ENCODE peak calls at places on chromosome X, in six cellular contexts. U, Z, E, B, Q and A are unnamed samples.

GRCh38 chrX:114800719-114801118 is 216.7 kb downstream of the IL13RA2 start:
- DNase-seq in U (no peak), Z (no peak), E (no peak), B (peak; percentile 77), Q (no peak), A (no peak)

GRCh38 chrX:117936162-117936561 is 180.4 kb downstream of the KLHL13 start:
- DNase-seq in U (no peak), Z (no peak), E (no peak), B (peak; percentile 62), Q (no peak), A (no peak)

GRCh38 chrX:136781180-136781797 is 557 bp upstream of the ARHGEF6 start:
- DNase-seq in U (no peak), Z (no peak), E (no peak), B (peak; percentile 79), Q (peak; percentile 15), A (no peak)

GRCh38 chrX:73647632-73648322 is 84.8 kb downstream of the CHIC1 start:
- DNase-seq in U (no peak), Z (no peak), E (no peak), B (no peak), Q (no peak), A (no peak)

GRCh38 chrX:35919536-35920309 is at the start of gene CFAP47:
- DNase-seq in U (peak; percentile 5), Z (no peak), E (peak; percentile 70), B (peak; percentile 4), Q (no peak), A (no peak)

GRCh38 chrX:144715356-144715755 is 531.9 kb upstream of the SPANXN1 start:
- DNase-seq in U (no peak), Z (no peak), E (no peak), B (no peak), Q (no peak), A (no peak)

GRCh38 chrX:51459125-51459524 is 37.3 kb downstream of the NUDT11 start:
- DNase-seq in U (peak; percentile 28), Z (peak; percentile 8), E (no peak), B (peak; percentile 57), Q (no peak), A (no peak)

GRCh38 chrX:75522565-75523411 is at the start of gene ZDHHC15:
- DNase-seq in U (peak; percentile 56), Z (peak; percentile 12), E (peak; percentile 88), B (peak; percentile 1), Q (peak; percentile 59), A (peak; percentile 73)

GRCh38 chrX:25726539-25726938 is 411.6 kb upstream of the MAGEB18 start:
- DNase-seq in U (no peak), Z (no peak), E (no peak), B (no peak), Q (no peak), A (no peak)

GRCh38 chrX:70128071-70128470 is 5.2 kb upstream of the IGBP1 start:
- DNase-seq in U (no peak), Z (no peak), E (no peak), B (no peak), Q (no peak), A (no peak)

GRCh38 chrX:12956704-12957541 is 18.0 kb upstream of the TMSB4X start:
- DNase-seq in U (peak; percentile 74), Z (peak; percentile 80), E (no peak), B (peak; percentile 55), Q (no peak), A (no peak)

GRCh38 chrX:65926095-65927019 is 113.5 kb downstream of the VSIG4 start:
- DNase-seq in U (peak; percentile 80), Z (peak; percentile 46), E (no peak), B (no peak), Q (no peak), A (no peak)

GRCh38 chrX:123450217-123450616 is 266.1 kb downstream of the GRIA3 start:
- DNase-seq in U (peak; percentile 1), Z (no peak), E (no peak), B (peak; percentile 50), Q (no peak), A (no peak)

GRCh38 chrX:118637997-118638396 is 89.4 kb upstream of the IL13RA1 start:
- DNase-seq in U (no peak), Z (no peak), E (no peak), B (peak; percentile 44), Q (no peak), A (no peak)

GRCh38 chrX:72061091-72061490 is 70.6 kb downstream of the RTL5 start:
- DNase-seq in U (no peak), Z (no peak), E (no peak), B (no peak), Q (no peak), A (no peak)

GRCh38 chrX:72054776-72055495 is 76.8 kb downstream of the RTL5 start:
- DNase-seq in U (no peak), Z (no peak), E (no peak), B (no peak), Q (no peak), A (no peak)

GRCh38 chrX:72060196-72060974 is 71.3 kb downstream of the RTL5 start:
- DNase-seq in U (no peak), Z (peak; percentile 8), E (no peak), B (no peak), Q (no peak), A (no peak)

GRCh38 chrX:72057331-72057730 is 74.4 kb downstream of the RTL5 start:
- DNase-seq in U (no peak), Z (no peak), E (no peak), B (no peak), Q (no peak), A (no peak)

GRCh38 chrX:72057844-72058243 is 73.9 kb downstream of the RTL5 start:
- DNase-seq in U (no peak), Z (no peak), E (no peak), B (no peak), Q (no peak), A (no peak)
- TF ChIP-seq CTCF in U (no peak), Z (no peak), E (no peak), B (no peak), Q (no peak), A (no peak)

DNA sequence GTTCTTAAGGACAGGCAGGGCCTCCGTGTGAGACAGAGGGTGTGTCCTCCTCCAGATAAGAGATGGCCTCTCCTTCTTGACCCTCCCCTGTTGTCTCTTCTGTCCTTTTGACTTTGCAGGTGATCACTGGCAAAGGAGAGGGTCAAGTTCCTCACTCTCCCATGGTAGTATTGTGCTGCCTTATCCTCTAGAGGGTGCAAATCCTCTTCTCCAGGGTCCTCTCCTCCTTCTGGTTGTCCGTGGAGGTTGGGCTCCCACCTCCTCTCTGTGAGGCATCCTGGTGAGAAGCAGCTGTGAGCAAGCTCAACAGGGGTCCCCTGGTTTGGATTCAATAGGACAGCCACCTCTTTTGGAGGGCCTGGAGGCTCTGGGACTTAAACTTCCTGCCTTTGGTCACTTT is 44.8 kb downstream of the ZNF182 start:
- DNase-seq in U (peak; percentile 30), Z (peak; percentile 9), E (no peak), B (peak; percentile 18), Q (no peak), A (no peak)
- TF ChIP-seq CTCF in U (peak; percentile 36), Z (no peak), E (peak; percentile 9), B (peak; percentile 38), Q (no peak), A (no peak)

GRCh38 chrX:153439977-153440376 is 5.9 kb downstream of the TREX2 start:
- DNase-seq in U (no peak), Z (no peak), E (no peak), B (no peak), Q (no peak), A (no peak)

GRCh38 chrX:153440556-153441135 is 5.2 kb downstream of the TREX2 start:
- DNase-seq in U (no peak), Z (no peak), E (no peak), B (no peak), Q (no peak), A (no peak)

GRCh38 chrX:153441296-153441695 is 4.6 kb downstream of the TREX2 start:
- DNase-seq in U (no peak), Z (no peak), E (no peak), B (no peak), Q (no peak), A (no peak)

GRCh38 chrX:153435845-153436244 is 10.0 kb downstream of the TREX2 start:
- DNase-seq in U (no peak), Z (no peak), E (no peak), B (no peak), Q (no peak), A (no peak)

DNA sequence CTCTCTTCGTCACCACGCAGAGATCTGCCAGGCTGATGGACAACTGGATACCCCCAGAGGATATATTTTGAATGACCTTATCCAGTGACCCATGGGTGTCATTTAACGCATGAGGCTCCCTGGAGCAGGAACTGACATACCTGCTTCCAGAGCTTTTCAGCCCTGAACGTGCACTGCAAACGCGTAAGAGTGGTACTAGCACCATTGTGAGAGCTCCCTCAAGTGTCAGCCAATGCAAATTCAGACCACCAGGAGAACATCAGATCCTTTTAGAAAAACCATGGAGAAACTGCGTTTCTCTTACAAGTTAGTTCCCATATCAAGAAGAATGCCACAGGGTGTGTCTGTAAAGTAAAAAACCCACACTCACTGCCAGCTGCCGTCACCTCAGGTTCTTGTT is 7.3 kb downstream of the TREX2 start:
- DNase-seq in U (peak; percentile 12), Z (no peak), E (no peak), B (no peak), Q (no peak), A (no peak)
- TF ChIP-seq CTCF in U (no peak), Z (no peak), E (no peak), B (peak; percentile 36), Q (peak; percentile 20), A (peak; percentile 47)

GRCh38 chrX:103691059-103691458 is 4.6 kb upstream of the MORF4L2 start:
- DNase-seq in U (no peak), Z (no peak), E (no peak), B (no peak), Q (no peak), A (no peak)

GRCh38 chrX:103687073-103687695 is 685 bp upstream of the MORF4L2 start:
- DNase-seq in U (peak; percentile 88), Z (peak; percentile 89), E (peak; percentile 92), B (peak; percentile 73), Q (peak; percentile 89), A (peak; percentile 85)

GRCh38 chrX:103687696-103688191 is 1.2 kb upstream of the MORF4L2 start:
- DNase-seq in U (peak; percentile 58), Z (peak; percentile 63), E (no peak), B (peak; percentile 74), Q (peak; percentile 59), A (no peak)

GRCh38 chrX:103686199-103687072 is at the start of gene MORF4L2:
- DNase-seq in U (peak; percentile 93), Z (peak; percentile 86), E (peak; percentile 87), B (peak; percentile 97), Q (peak; percentile 85), A (peak; percentile 81)

DNA sequence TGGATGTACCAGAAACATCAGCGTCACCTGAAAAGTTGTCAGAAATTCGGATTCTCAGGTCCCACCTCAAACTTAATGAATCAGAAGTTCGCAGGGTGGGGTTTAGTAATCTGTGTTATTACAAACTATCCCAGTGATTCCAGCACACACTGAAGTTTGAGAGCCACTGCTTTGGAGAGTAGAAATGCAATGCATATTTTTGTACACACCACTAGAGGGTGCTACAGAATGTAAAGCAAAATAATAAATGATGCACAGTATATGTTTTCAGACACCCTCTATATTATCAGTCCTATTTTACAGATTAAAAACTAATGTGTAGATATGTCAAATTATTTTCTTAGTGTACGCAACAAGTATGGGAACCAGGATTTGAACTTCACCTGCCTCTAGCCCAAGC is 2.5 kb upstream of the MORF4L2 start:
- DNase-seq in U (no peak), Z (peak; percentile 29), E (no peak), B (peak; percentile 60), Q (no peak), A (no peak)
- TF ChIP-seq CTCF in U (peak; percentile 47), Z (peak; percentile 73), E (peak; percentile 65), B (peak; percentile 77), Q (peak; percentile 69), A (peak; percentile 88)

GRCh38 chrX:32778965-32779364 is 432.4 kb downstream of the DMD start:
- DNase-seq in U (no peak), Z (no peak), E (no peak), B (no peak), Q (no peak), A (no peak)
- TF ChIP-seq CTCF in U (no peak), Z (no peak), E (no peak), B (no peak), Q (no peak), A (no peak)